ENCODE peak calls at places on chromosomes 4 and X, in seven cellular contexts. H, K, L, V, Z, S and U are unnamed samples.

GRCh38 chr4:168765726-168766125 is 244.3 kb downstream of the CBR4 start:
- DNase-seq in H (no peak), K (no peak), L (no peak), V (no peak), Z (no peak), S (peak), U (no peak)

GRCh38 chr4:6509587-6509986 is 37.2 kb upstream of the PPP2R2C start:
- DNase-seq in H (no peak), K (no peak), L (no peak), V (peak), Z (no peak), S (no peak), U (peak)

GRCh38 chr4:60485279-60485678 is 714.8 kb upstream of the ADGRL3 start:
- DNase-seq in H (no peak), K (no peak), L (no peak), V (no peak), Z (no peak), S (no peak), U (no peak)

GRCh38 chrX:29652484-29652883 is 562.9 kb upstream of the MAGEB2 start:
- DNase-seq in H (peak), K (no peak), L (no peak), V (no peak), Z (peak), S (no peak), U (no peak)

GRCh38 chr4:26284536-26284935 is 36.3 kb upstream of the RBPJ start:
- DNase-seq in H (no peak), K (no peak), L (no peak), V (no peak), Z (no peak), S (no peak), U (no peak)

GRCh38 chr4:168498259-168498658 is 1.4 kb downstream of the PALLD start:
- DNase-seq in H (no peak), K (no peak), L (no peak), V (no peak), Z (no peak), S (no peak), U (no peak)

GRCh38 chr4:8940792-8941491 is 69.3 kb upstream of the HMX1 start:
- DNase-seq in H (no peak), K (no peak), L (no peak), V (no peak), Z (no peak), S (no peak), U (no peak)

GRCh38 chr4:184473265-184473514 is 1.2 kb downstream of the IRF2 start:
- DNase-seq in H (no peak), K (no peak), L (no peak), V (no peak), Z (no peak), S (no peak), U (no peak)

GRCh38 chr4:123640271-123640670 is 243.7 kb downstream of the SPRY1 start:
- DNase-seq in H (no peak), K (no peak), L (no peak), V (no peak), Z (no peak), S (no peak), U (no peak)

GRCh38 chr4:88722828-88723227 is 25.2 kb upstream of the NAP1L5 start:
- DNase-seq in H (no peak), K (no peak), L (no peak), V (no peak), Z (no peak), S (no peak), U (no peak)

GRCh38 chr4:2357821-2358745 is 60.4 kb downstream of the ZFYVE28 start:
- DNase-seq in H (no peak), K (no peak), L (no peak), V (no peak), Z (no peak), S (no peak), U (no peak)

GRCh38 chr4:176266026-176266425 is 3.0 kb downstream of the ASB5 start:
- DNase-seq in H (no peak), K (no peak), L (no peak), V (no peak), Z (no peak), S (no peak), U (no peak)

GRCh38 chrX:63656871-63657580 is 128.0 kb downstream of the ARHGEF9 start:
- DNase-seq in H (no peak), K (no peak), L (no peak), V (no peak), Z (peak), S (no peak), U (no peak)

GRCh38 chrX:56029188-56029587 is 203.0 kb upstream of the KLF8 start:
- DNase-seq in H (no peak), K (no peak), L (no peak), V (no peak), Z (no peak), S (no peak), U (no peak)

GRCh38 chr4:101594588-101594987 is 195.9 kb upstream of the BANK1 start:
- DNase-seq in H (no peak), K (no peak), L (no peak), V (no peak), Z (no peak), S (no peak), U (no peak)

GRCh38 chr4:53586121-53586816 is 5.0 kb downstream of the LNX1 start:
- DNase-seq in H (no peak), K (no peak), L (no peak), V (no peak), Z (peak), S (no peak), U (no peak)

GRCh38 chr4:115938764-115939443 is 825.5 kb upstream of the NDST4 start:
- DNase-seq in H (no peak), K (no peak), L (no peak), V (no peak), Z (no peak), S (no peak), U (no peak)

GRCh38 chr4:123114084-123114914 is 191.9 kb upstream of the NUDT6 start:
- DNase-seq in H (no peak), K (no peak), L (no peak), V (no peak), Z (no peak), S (no peak), U (no peak)

GRCh38 chr4:151668687-151669402 is 92.0 kb downstream of the GATB start:
- DNase-seq in H (no peak), K (no peak), L (no peak), V (no peak), Z (peak), S (no peak), U (peak)

GRCh38 chr4:4379540-4380087 is 7.3 kb upstream of the NSG1 start:
- DNase-seq in H (no peak), K (no peak), L (no peak), V (no peak), Z (no peak), S (no peak), U (no peak)
- TF ChIP-seq CTCF in H (no peak), K (no peak), L (no peak), V (no peak), Z (no peak), S (no peak), U (no peak)

GRCh38 chr4:44671636-44672035 is 6.6 kb upstream of the GUF1 start:
- DNase-seq in H (no peak), K (no peak), L (no peak), V (no peak), Z (no peak), S (no peak), U (no peak)

GRCh38 chr4:44670466-44671199 is 7.6 kb upstream of the GUF1 start:
- DNase-seq in H (no peak), K (no peak), L (no peak), V (no peak), Z (no peak), S (no peak), U (no peak)

GRCh38 chr4:44679060-44679459 is 840 bp downstream of the GUF1 start:
- DNase-seq in H (no peak), K (no peak), L (no peak), V (no peak), Z (no peak), S (no peak), U (no peak)

GRCh38 chr4:44678094-44679023 is at the start of gene GUF1:
- DNase-seq in H (peak), K (peak), L (peak), V (peak), Z (peak), S (peak), U (peak)

GRCh38 chr4:44674471-44674870 is 3.7 kb upstream of the GUF1 start:
- DNase-seq in H (no peak), K (no peak), L (no peak), V (no peak), Z (no peak), S (no peak), U (no peak)
- TF ChIP-seq CTCF in H (no peak), K (no peak), L (no peak), V (peak), Z (peak), S (no peak), U (no peak)

DNA sequence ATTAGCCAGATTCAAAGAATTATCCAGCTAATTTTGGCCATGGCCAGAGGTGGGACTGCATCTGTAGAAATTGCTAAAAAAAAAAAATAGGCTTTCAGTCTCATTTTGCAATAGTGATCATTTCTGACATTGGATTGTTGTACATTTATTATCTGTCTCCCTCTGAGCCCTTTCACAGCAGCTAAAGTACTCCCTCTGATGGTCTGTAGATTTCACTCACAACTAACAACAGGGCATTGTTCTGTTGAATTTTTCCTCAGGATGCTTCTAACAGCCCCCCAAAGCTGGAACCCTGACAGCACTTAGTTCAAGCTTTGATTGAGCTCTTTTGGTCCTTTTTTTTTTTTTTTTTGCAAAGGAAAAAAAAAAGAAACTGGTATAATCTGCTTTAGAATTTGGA is 406.6 kb downstream of the SMARCA1 start:
- DNase-seq in H (no peak), K (no peak), L (no peak), V (no peak), Z (no peak), S (no peak), U (no peak)
- TF ChIP-seq CTCF in H (no peak), K (no peak), L (no peak), V (no peak), Z (no peak), S (no peak), U (no peak)

GRCh38 chr4:145723336-145723735 is 43.4 kb downstream of the C4orf51 start:
- DNase-seq in H (no peak), K (no peak), L (no peak), V (no peak), Z (no peak), S (no peak), U (no peak)
- TF ChIP-seq CTCF in H (no peak), K (no peak), L (no peak), V (no peak), Z (no peak), S (no peak), U (no peak)

GRCh38 chrX:154599531-154599930 is 14.6 kb downstream of the CTAG1A start:
- DNase-seq in H (no peak), K (no peak), L (no peak), V (no peak), Z (no peak), S (no peak), U (no peak)

GRCh38 chrX:154597221-154597620 is 12.3 kb downstream of the CTAG1A start:
- DNase-seq in H (no peak), K (no peak), L (no peak), V (no peak), Z (no peak), S (no peak), U (no peak)

GRCh38 chrX:154600962-154601374 is 16.0 kb downstream of the CTAG1A start:
- DNase-seq in H (no peak), K (no peak), L (no peak), V (no peak), Z (no peak), S (no peak), U (no peak)

GRCh38 chrX:154596290-154596929 is 11.5 kb downstream of the CTAG1A start:
- DNase-seq in H (peak), K (no peak), L (no peak), V (peak), Z (no peak), S (no peak), U (no peak)

DNA sequence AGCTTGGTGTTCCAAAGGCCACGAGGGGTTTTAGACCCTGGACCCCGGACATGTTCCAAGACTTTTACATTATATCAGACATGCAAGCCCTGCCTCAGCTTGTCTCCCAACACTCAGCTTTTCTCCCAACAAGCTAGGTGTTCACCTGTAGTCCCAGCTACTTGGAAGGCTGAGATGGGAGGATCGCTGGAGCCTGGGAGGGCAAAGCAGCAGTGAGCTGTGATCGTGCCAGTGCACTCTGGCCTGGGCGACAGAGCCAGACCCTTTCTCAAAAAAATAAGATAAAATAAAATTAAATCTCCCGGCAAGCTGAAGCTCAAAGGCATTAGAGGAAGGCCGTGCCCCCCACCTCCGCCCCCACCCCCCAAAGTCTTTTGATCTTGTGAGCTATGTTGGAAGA is 13.7 kb downstream of the CTAG1A start:
- DNase-seq in H (no peak), K (no peak), L (no peak), V (no peak), Z (no peak), S (no peak), U (no peak)
- TF ChIP-seq CTCF in H (no peak), K (no peak), L (no peak), V (no peak), Z (no peak), S (no peak), U (no peak)

GRCh38 chr4:22238742-22239141 is 277.1 kb downstream of the ADGRA3 start:
- DNase-seq in H (no peak), K (no peak), L (no peak), V (no peak), Z (no peak), S (no peak), U (no peak)
- TF ChIP-seq CTCF in H (peak), K (no peak), L (no peak), V (no peak), Z (no peak), S (no peak), U (no peak)

GRCh38 chrX:31301203-31301602 is 229.4 kb upstream of the FTHL17 start:
- DNase-seq in H (no peak), K (no peak), L (no peak), V (no peak), Z (no peak), S (no peak), U (no peak)

GRCh38 chrX:31297881-31298280 is 226.0 kb upstream of the FTHL17 start:
- DNase-seq in H (no peak), K (no peak), L (no peak), V (no peak), Z (no peak), S (no peak), U (no peak)

GRCh38 chrX:31302573-31303075 is 230.8 kb upstream of the FTHL17 start:
- DNase-seq in H (no peak), K (no peak), L (no peak), V (no peak), Z (no peak), S (no peak), U (no peak)

GRCh38 chrX:31298881-31299280 is 227.0 kb upstream of the FTHL17 start:
- DNase-seq in H (no peak), K (no peak), L (no peak), V (no peak), Z (no peak), S (no peak), U (no peak)

GRCh38 chrX:31301941-31302340 is 230.1 kb upstream of the FTHL17 start:
- DNase-seq in H (no peak), K (no peak), L (no peak), V (no peak), Z (no peak), S (no peak), U (no peak)
- TF ChIP-seq CTCF in H (no peak), K (no peak), L (no peak), V (no peak), Z (no peak), S (no peak), U (no peak)